ENCODE peak calls at places on chromosomes 2 and 18, in seven cellular contexts. One of them, this sample, is unnamed.

GRCh38 chr2:175180701-175181103 is 808 bp downstream of the ATP5MC3 start:
- DNase-seq in uterus: peak
- DNase-seq in bronchial epithelial cell: peak
- DNase-seq in breast epithelium: no peak
- DNase-seq in astrocyte: peak
- DNase-seq in nephron progenitor cell: peak
- DNase-seq in WTC11: peak
- DNase-seq in this sample: peak

GRCh38 chr18:53764086-53764485 is 460.4 kb downstream of the MBD2 start:
- DNase-seq in WTC11: no peak
- DNase-seq in uterus: no peak
- DNase-seq in breast epithelium: no peak
- DNase-seq in nephron progenitor cell: no peak
- DNase-seq in bronchial epithelial cell: no peak
- DNase-seq in astrocyte: no peak
- DNase-seq in this sample: no peak

GRCh38 chr18:28735731-28736130 is 558.8 kb upstream of the CDH2 start:
- DNase-seq in breast epithelium: no peak
- DNase-seq in bronchial epithelial cell: peak
- DNase-seq in uterus: no peak
- DNase-seq in nephron progenitor cell: no peak
- DNase-seq in WTC11: no peak
- DNase-seq in astrocyte: peak
- DNase-seq in this sample: no peak

GRCh38 chr2:67514515-67514914 is 117.4 kb downstream of the ETAA1 start:
- DNase-seq in astrocyte: peak
- DNase-seq in uterus: no peak
- DNase-seq in bronchial epithelial cell: peak
- DNase-seq in breast epithelium: no peak
- DNase-seq in nephron progenitor cell: no peak
- DNase-seq in WTC11: no peak
- DNase-seq in this sample: no peak

GRCh38 chr2:113711857-113712256 is 44.6 kb downstream of the SLC35F5 start:
- DNase-seq in astrocyte: no peak
- DNase-seq in breast epithelium: no peak
- DNase-seq in bronchial epithelial cell: no peak
- DNase-seq in uterus: no peak
- DNase-seq in nephron progenitor cell: no peak
- DNase-seq in WTC11: no peak
- DNase-seq in this sample: no peak

GRCh38 chr2:190990132-190990531 is 23.8 kb downstream of the STAT1 start:
- DNase-seq in WTC11: no peak
- DNase-seq in astrocyte: no peak
- DNase-seq in bronchial epithelial cell: no peak
- DNase-seq in nephron progenitor cell: no peak
- DNase-seq in breast epithelium: no peak
- DNase-seq in uterus: no peak
- DNase-seq in this sample: no peak

GRCh38 chr2:46632349-46632748 is 153.0 kb downstream of the TMEM247 start:
- DNase-seq in bronchial epithelial cell: peak
- DNase-seq in nephron progenitor cell: no peak
- DNase-seq in uterus: no peak
- DNase-seq in astrocyte: no peak
- DNase-seq in breast epithelium: no peak
- DNase-seq in WTC11: no peak
- DNase-seq in this sample: no peak

GRCh38 chr2:187050409-187050998 is 201.5 kb upstream of the ZSWIM2 start:
- DNase-seq in breast epithelium: no peak
- DNase-seq in astrocyte: no peak
- DNase-seq in bronchial epithelial cell: peak
- DNase-seq in WTC11: no peak
- DNase-seq in nephron progenitor cell: no peak
- DNase-seq in uterus: no peak
- DNase-seq in this sample: no peak

GRCh38 chr2:142531375-142531774 is 346.1 kb upstream of the KYNU start:
- DNase-seq in bronchial epithelial cell: no peak
- DNase-seq in uterus: no peak
- DNase-seq in WTC11: no peak
- DNase-seq in nephron progenitor cell: no peak
- DNase-seq in breast epithelium: no peak
- DNase-seq in astrocyte: peak
- DNase-seq in this sample: no peak

GRCh38 chr2:79833235-79833878 is 320.5 kb downstream of the CTNNA2 start:
- DNase-seq in uterus: no peak
- DNase-seq in breast epithelium: no peak
- DNase-seq in astrocyte: no peak
- DNase-seq in WTC11: no peak
- DNase-seq in bronchial epithelial cell: no peak
- DNase-seq in nephron progenitor cell: no peak
- DNase-seq in this sample: no peak

GRCh38 chr2:2562867-2563266 is 231.8 kb upstream of the MYT1L start:
- DNase-seq in WTC11: no peak
- DNase-seq in astrocyte: no peak
- DNase-seq in breast epithelium: no peak
- DNase-seq in bronchial epithelial cell: no peak
- DNase-seq in nephron progenitor cell: no peak
- DNase-seq in uterus: no peak
- DNase-seq in this sample: no peak

GRCh38 chr2:143720093-143720664 is 591.0 kb downstream of the ARHGAP15 start:
- DNase-seq in uterus: no peak
- DNase-seq in WTC11: peak
- DNase-seq in astrocyte: no peak
- DNase-seq in bronchial epithelial cell: no peak
- DNase-seq in breast epithelium: no peak
- DNase-seq in nephron progenitor cell: no peak
- DNase-seq in this sample: no peak

GRCh38 chr2:163713534-163714311 is 22.1 kb downstream of the FIGN start:
- DNase-seq in nephron progenitor cell: no peak
- DNase-seq in breast epithelium: no peak
- DNase-seq in bronchial epithelial cell: no peak
- DNase-seq in WTC11: no peak
- DNase-seq in astrocyte: no peak
- DNase-seq in uterus: no peak
- DNase-seq in this sample: peak

GRCh38 chr2:144414324-144414845 is 105.5 kb downstream of the ZEB2 start:
- DNase-seq in WTC11: no peak
- DNase-seq in bronchial epithelial cell: peak
- DNase-seq in breast epithelium: no peak
- DNase-seq in nephron progenitor cell: no peak
- DNase-seq in uterus: no peak
- DNase-seq in astrocyte: peak
- DNase-seq in this sample: peak

GRCh38 chr18:33706391-33706790 is 128.4 kb downstream of the ASXL3 start:
- DNase-seq in WTC11: no peak
- DNase-seq in bronchial epithelial cell: peak
- DNase-seq in breast epithelium: no peak
- DNase-seq in astrocyte: peak
- DNase-seq in nephron progenitor cell: no peak
- DNase-seq in uterus: no peak
- DNase-seq in this sample: no peak

GRCh38 chr2:215918901-215919585 is 94.3 kb downstream of the MREG start:
- DNase-seq in uterus: no peak
- DNase-seq in breast epithelium: no peak
- DNase-seq in WTC11: no peak
- DNase-seq in bronchial epithelial cell: no peak
- DNase-seq in astrocyte: no peak
- DNase-seq in nephron progenitor cell: no peak
- DNase-seq in this sample: no peak

GRCh38 chr2:25374827-25375226 is 33.1 kb upstream of the DNMT3A start:
- DNase-seq in astrocyte: no peak
- DNase-seq in WTC11: no peak
- DNase-seq in uterus: no peak
- DNase-seq in breast epithelium: no peak
- DNase-seq in bronchial epithelial cell: no peak
- DNase-seq in nephron progenitor cell: no peak
- DNase-seq in this sample: no peak

GRCh38 chr2:25376750-25377621 is 35.3 kb upstream of the DNMT3A start:
- DNase-seq in uterus: peak
- DNase-seq in nephron progenitor cell: peak
- DNase-seq in astrocyte: peak
- DNase-seq in breast epithelium: peak
- DNase-seq in WTC11: peak
- DNase-seq in bronchial epithelial cell: peak
- DNase-seq in this sample: peak

GRCh38 chr2:25374411-25374810 is 32.7 kb upstream of the DNMT3A start:
- DNase-seq in WTC11: no peak
- DNase-seq in breast epithelium: no peak
- DNase-seq in astrocyte: no peak
- DNase-seq in uterus: no peak
- DNase-seq in nephron progenitor cell: no peak
- DNase-seq in bronchial epithelial cell: no peak
- DNase-seq in this sample: no peak

GRCh38 chr2:25375989-25376545 is 34.3 kb upstream of the DNMT3A start:
- DNase-seq in astrocyte: no peak
- DNase-seq in nephron progenitor cell: no peak
- DNase-seq in WTC11: no peak
- DNase-seq in breast epithelium: peak
- DNase-seq in uterus: no peak
- DNase-seq in bronchial epithelial cell: no peak
- DNase-seq in this sample: no peak

GRCh38 chr2:25375371-25375988 is 33.8 kb upstream of the DNMT3A start:
- DNase-seq in WTC11: no peak
- DNase-seq in uterus: no peak
- DNase-seq in astrocyte: no peak
- DNase-seq in breast epithelium: no peak
- DNase-seq in nephron progenitor cell: no peak
- DNase-seq in bronchial epithelial cell: no peak
- DNase-seq in this sample: no peak
- TF ChIP-seq CTCF in WTC11: no peak
- TF ChIP-seq CTCF in uterus: no peak
- TF ChIP-seq CTCF in astrocyte: no peak
- TF ChIP-seq CTCF in breast epithelium: no peak
- TF ChIP-seq CTCF in nephron progenitor cell: no peak
- TF ChIP-seq CTCF in bronchial epithelial cell: no peak
- TF ChIP-seq CTCF in this sample: no peak

DNA sequence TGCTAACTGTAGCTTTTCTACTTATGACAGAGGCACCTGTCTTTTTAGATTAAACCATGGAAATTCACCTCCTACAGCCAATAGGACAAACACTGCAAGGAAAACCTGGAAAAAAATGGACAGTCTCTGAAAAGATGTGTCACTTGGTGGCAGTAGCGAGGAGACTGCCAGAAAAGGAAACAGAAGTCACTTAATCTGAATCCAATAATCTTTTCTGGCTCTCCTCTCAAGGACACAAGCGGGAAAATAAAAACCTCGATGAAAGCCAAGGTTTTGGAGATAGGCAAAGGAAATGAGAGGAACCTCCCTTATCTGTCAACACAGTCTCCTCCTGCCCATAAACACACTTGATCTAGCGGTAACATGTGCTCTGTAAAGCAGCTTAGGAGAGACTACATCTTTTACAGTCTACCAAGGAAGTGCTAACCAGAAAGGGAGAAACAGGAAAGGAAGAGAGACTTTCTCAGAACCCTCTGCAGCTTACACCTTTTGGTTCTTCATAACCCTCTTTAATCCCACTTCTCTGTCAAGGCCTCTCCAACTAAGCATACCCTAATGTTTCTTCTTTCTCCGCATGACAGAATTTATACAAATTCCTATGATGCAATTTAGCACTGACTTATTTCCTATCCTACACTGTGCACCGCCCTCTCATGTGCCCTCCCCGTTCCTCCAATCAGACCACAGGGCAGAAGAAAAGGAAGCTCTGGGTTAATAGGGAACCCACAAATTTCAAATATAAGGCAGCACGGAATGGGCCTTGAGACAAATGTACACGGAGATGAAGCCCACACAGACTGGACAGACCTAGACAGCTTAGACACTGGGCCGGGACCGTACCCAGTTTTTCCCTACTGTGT is 52.8 kb downstream of the CLASP1 start:
- DNase-seq in uterus: no peak
- DNase-seq in astrocyte: peak
- DNase-seq in nephron progenitor cell: peak
- DNase-seq in breast epithelium: no peak
- DNase-seq in bronchial epithelial cell: peak
- DNase-seq in WTC11: no peak
- DNase-seq in this sample: peak
- TF ChIP-seq CTCF in uterus: no peak
- TF ChIP-seq CTCF in astrocyte: peak
- TF ChIP-seq CTCF in nephron progenitor cell: peak
- TF ChIP-seq CTCF in breast epithelium: peak
- TF ChIP-seq CTCF in bronchial epithelial cell: peak
- TF ChIP-seq CTCF in WTC11: no peak
- TF ChIP-seq CTCF in this sample: peak

GRCh38 chr2:100818606-100819364 is 1.2 kb upstream of the NPAS2 start:
- DNase-seq in astrocyte: peak
- DNase-seq in bronchial epithelial cell: peak
- DNase-seq in nephron progenitor cell: peak
- DNase-seq in uterus: peak
- DNase-seq in WTC11: peak
- DNase-seq in breast epithelium: peak
- DNase-seq in this sample: peak
- TF ChIP-seq CTCF in astrocyte: peak
- TF ChIP-seq CTCF in bronchial epithelial cell: peak
- TF ChIP-seq CTCF in nephron progenitor cell: peak
- TF ChIP-seq CTCF in uterus: no peak
- TF ChIP-seq CTCF in WTC11: peak
- TF ChIP-seq CTCF in breast epithelium: no peak
- TF ChIP-seq CTCF in this sample: peak

DNA sequence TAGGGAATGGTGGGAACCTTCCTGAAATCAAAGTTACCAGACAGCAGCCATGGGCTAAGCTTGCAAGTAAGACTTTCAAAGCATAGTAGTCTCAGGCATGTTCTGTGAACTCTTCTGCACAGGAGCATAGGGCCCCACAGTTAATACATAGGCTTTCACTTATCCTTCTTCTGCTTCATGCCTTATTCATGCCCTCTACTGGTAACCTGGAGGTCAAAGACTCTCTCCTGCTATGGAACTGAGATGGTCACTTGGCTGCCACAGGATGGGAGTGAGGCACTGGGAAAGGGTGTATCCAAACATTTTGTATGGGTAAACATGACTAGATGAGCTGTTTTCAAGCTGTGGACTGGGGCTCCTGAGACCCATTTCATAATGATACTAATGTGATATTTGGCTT is 49.1 kb upstream of the ZNF638 start:
- DNase-seq in nephron progenitor cell: no peak
- DNase-seq in WTC11: no peak
- DNase-seq in breast epithelium: no peak
- DNase-seq in bronchial epithelial cell: peak
- DNase-seq in astrocyte: no peak
- DNase-seq in uterus: no peak
- DNase-seq in this sample: no peak
- TF ChIP-seq CTCF in nephron progenitor cell: no peak
- TF ChIP-seq CTCF in WTC11: no peak
- TF ChIP-seq CTCF in breast epithelium: no peak
- TF ChIP-seq CTCF in bronchial epithelial cell: peak
- TF ChIP-seq CTCF in astrocyte: no peak
- TF ChIP-seq CTCF in uterus: no peak
- TF ChIP-seq CTCF in this sample: no peak

This sample was measured in Calu3.